ENCODE peak calls at places on chromosome 6, in five cellular contexts. B is heart right ventricle, S is ovary, W is BJ, H is fibroblast of pulmonary artery. X is an unnamed sample.

GRCh38 chr6:12851123-12851695 is 134.6 kb downstream of the PHACTR1 start:
- DNase-seq in S (no peak), H (peak; percentile 33), W (peak; percentile 13), B (no peak), X (no peak)

GRCh38 chr6:106856227-106856874 is 118.2 kb downstream of the CD24 start:
- DNase-seq in W (no peak), H (no peak), S (no peak), B (no peak), X (no peak)

GRCh38 chr6:148112851-148113319 is 229.8 kb upstream of the SASH1 start:
- DNase-seq in S (no peak), H (no peak), B (no peak), W (no peak), X (no peak)

GRCh38 chr6:30707281-30707850 is 9.7 kb downstream of the MDC1 start:
- DNase-seq in B (no peak), W (no peak), H (no peak), S (no peak), X (no peak)

GRCh38 chr6:12718025-12718424 is 1.5 kb downstream of the PHACTR1 start:
- DNase-seq in B (no peak), H (peak; percentile 55), W (peak; percentile 31), S (no peak), X (peak; percentile 15)

GRCh38 chr6:31945507-31946369 is at the start of gene CFB:
- DNase-seq in W (no peak), B (peak; percentile 54), S (peak; percentile 79), H (peak; percentile 90), X (peak; percentile 70)

GRCh38 chr6:35634316-35634715 is 54.4 kb downstream of the FKBP5 start:
- DNase-seq in S (no peak), W (no peak), B (peak; percentile 16), H (peak; percentile 34), X (no peak)

GRCh38 chr6:137700751-137701477 is 166.1 kb upstream of the TNFAIP3 start:
- DNase-seq in W (no peak), S (peak; percentile 58), B (no peak), H (peak; percentile 66), X (no peak)

GRCh38 chr6:87333591-87334181 is 4.6 kb upstream of the GJB7 start:
- DNase-seq in H (peak; percentile 57), B (peak; percentile 42), W (peak; percentile 4), S (no peak), X (no peak)

GRCh38 chr6:38509713-38510112 is 130.0 kb downstream of the BTBD9 start:
- DNase-seq in W (no peak), S (no peak), H (peak; percentile 49), B (no peak), X (peak; percentile 87)

GRCh38 chr6:137271245-137272183 is 52.3 kb upstream of the IFNGR1 start:
- DNase-seq in B (no peak), H (peak; percentile 81), W (no peak), S (no peak), X (peak; percentile 67)

GRCh38 chr6:137291441-137291840 is 72.3 kb upstream of the IFNGR1 start:
- DNase-seq in H (peak; percentile 78), W (no peak), S (no peak), B (peak; percentile 59), X (peak; percentile 47)

GRCh38 chr6:138509371-138509770 is 10.1 kb upstream of the NHSL1 start:
- DNase-seq in B (peak; percentile 53), H (peak; percentile 68), S (no peak), W (no peak), X (peak; percentile 45)

GRCh38 chr6:138485005-138485545 is 14.2 kb downstream of the NHSL1 start:
- DNase-seq in B (no peak), S (no peak), H (peak; percentile 25), W (no peak), X (peak; percentile 43)

GRCh38 chr6:25311251-25311910 is 32.2 kb downstream of the CARMIL1 start:
- DNase-seq in S (no peak), H (peak; percentile 42), B (no peak), W (peak; percentile 28), X (peak; percentile 40)

GRCh38 chr6:30810813-30811329 is 66.5 kb upstream of the IER3 start:
- DNase-seq in B (no peak), W (no peak), H (no peak), S (no peak), X (no peak)

GRCh38 chr6:150408842-150409241 is 40.0 kb downstream of the IYD start:
- DNase-seq in S (no peak), B (no peak), H (no peak), W (no peak), X (no peak)

GRCh38 chr6:157650261-157650640 is 172.8 kb upstream of the SNX9 start:
- DNase-seq in S (peak; percentile 53), H (no peak), W (no peak), B (peak; percentile 48), X (no peak)

GRCh38 chr6:146819596-146820320 is 221.0 kb downstream of the ADGB start:
- DNase-seq in H (peak; percentile 75), W (no peak), S (no peak), B (no peak), X (peak; percentile 9)

GRCh38 chr6:77467038-77467437 is 3.7 kb upstream of the HTR1B start:
- DNase-seq in W (no peak), B (no peak), H (no peak), S (no peak), X (peak; percentile 38)

GRCh38 chr6:36245572-36246031 is 24.3 kb upstream of the PNPLA1 start:
- DNase-seq in H (no peak), B (no peak), W (no peak), S (no peak), X (no peak)

GRCh38 chr6:142947702-142948480 is 2.9 kb upstream of the HIVEP2 start:
- DNase-seq in H (no peak), B (no peak), W (no peak), S (no peak), X (no peak)

GRCh38 chr6:23180504-23181293 is 611.3 kb downstream of the HDGFL1 start:
- DNase-seq in W (peak; percentile 36), H (peak; percentile 84), B (peak; percentile 82), S (peak; percentile 53), X (peak; percentile 86)

GRCh38 chr6:15793826-15794225 is 131.0 kb upstream of the DTNBP1 start:
- DNase-seq in H (no peak), S (no peak), W (no peak), B (no peak), X (no peak)

GRCh38 chr6:138454976-138455706 is 44.2 kb downstream of the NHSL1 start:
- DNase-seq in H (no peak), S (no peak), B (peak; percentile 24), W (no peak), X (no peak)

DNA sequence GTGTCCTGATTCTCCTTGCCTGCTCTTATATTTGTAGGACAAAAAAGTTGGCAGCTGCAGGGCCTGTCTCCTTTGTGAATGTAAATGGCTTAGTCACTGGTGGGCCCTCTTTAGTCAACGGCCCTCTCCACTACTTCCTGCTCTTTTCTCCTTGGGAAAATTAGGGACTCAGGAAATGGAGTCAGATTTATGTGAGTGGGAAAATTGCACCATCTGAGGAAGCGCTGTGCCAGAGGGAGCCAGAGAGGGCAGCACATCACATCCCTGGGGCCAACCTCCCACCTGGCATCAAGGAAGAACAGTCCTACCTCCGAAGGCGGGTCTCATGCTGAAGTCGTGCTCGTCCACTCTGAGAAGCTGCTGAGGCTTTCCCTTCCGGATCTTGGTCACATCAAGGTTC is 15.6 kb downstream of the GABRR2 start:
- DNase-seq in S (no peak), H (peak; percentile 25), B (no peak), W (no peak), X (no peak)
- TF ChIP-seq CTCF in S (no peak), H (peak; percentile 29), B (no peak), W (peak; percentile 21), X (peak; percentile 17)

GRCh38 chr6:327538-328183 is 35.4 kb downstream of the DUSP22 start:
- DNase-seq in H (peak; percentile 27), B (no peak), S (no peak), W (no peak), X (peak; percentile 65)
- H3K4me3 ChIP-seq in H (no peak overlapping the region), B (no peak overlapping the region), S (no peak overlapping the region), W (no peak overlapping the region), X (no peak overlapping the region)

DNA sequence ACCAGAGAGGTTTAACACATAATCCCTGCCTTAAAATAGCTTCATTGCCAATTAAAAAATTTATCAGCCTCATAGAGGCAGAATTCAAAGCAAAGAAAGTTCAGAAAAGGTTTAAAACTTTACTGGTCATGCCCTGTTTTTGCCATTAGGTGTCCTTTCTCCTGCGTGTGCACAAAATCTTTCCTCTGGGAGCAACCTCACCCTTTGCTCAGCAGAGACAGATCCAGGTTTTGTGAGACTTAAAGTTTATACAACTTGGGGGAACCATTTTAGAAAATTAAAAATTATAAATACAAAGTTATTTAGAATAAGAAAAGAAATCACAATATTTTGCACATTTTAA is 41.8 kb upstream of the SLC22A16 start:
- DNase-seq in W (no peak), S (no peak), H (peak; percentile 59), B (no peak), X (no peak)
- TF ChIP-seq CTCF in W (peak; percentile 65), S (no peak), H (peak; percentile 63), B (peak; percentile 24), X (peak; percentile 63)

DNA sequence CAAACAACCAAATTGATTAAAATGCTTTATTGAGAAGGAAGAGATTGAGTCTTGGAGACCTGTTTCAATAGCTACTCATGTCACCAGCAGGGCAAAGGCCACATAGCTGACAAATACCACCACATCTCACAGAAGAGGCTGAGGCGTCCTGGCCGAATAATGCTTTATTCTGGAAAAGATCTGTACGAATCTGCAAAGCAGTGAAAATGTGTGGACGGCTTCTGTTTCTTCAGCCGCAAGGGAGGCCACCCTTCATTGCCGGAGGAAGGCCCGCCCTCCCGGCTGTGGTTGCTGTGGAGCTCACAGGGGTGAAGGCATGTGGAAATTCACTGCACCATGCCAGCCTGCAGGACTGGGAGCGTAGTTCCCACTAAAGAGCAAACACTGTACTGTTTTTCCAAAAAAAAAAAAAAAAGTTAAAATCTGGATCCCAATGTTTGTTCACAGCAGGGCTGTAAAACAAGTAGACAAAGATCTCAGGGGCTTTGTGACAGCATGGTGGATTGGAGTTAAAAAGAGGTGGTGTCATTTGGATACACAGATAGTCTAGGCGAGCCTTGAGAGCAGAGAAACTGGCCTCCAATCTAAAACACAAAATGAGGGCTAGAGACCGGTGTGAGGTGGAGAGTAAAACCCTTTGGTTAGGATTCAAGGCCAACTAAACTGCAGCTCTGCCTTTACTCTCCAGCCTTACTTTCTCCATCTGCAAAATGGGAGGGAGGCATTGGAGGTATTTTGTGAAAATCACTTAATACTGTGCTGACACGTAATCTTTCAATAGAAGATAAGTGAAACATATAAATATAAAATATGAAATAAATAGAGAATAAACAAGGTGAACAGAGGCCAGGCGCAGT is 89.4 kb upstream of the QKI start:
- DNase-seq in S (no peak), B (no peak), H (peak; percentile 26), W (no peak), X (peak; percentile 68)
- H3K4me3 ChIP-seq in S (no peak overlapping the region), B (no peak overlapping the region), H (no peak overlapping the region), W (no peak overlapping the region), X (no peak overlapping the region)

GRCh38 chr6:73942581-73942980 is 246.6 kb downstream of the CD109 start:
- DNase-seq in W (peak; percentile 9), B (no peak), H (no peak), S (no peak), X (no peak)
- TF ChIP-seq CTCF in W (no peak), B (no peak), H (no peak), S (no peak), X (no peak)

GRCh38 chr6:42960243-42961019 is at the start of gene GNMT:
- DNase-seq in S (peak; percentile 55), B (peak; percentile 26), W (no peak), H (no peak), X (no peak)
- H3K4me3 ChIP-seq in S (peak within 1 kb of the TSS; percentile 43), B (peak within 1 kb of the TSS; percentile 62), W (peak within 1 kb of the TSS; percentile 47), H (peak within 1 kb of the TSS; percentile 44), X (peak within 1 kb of the TSS; percentile 42)

X was measured in astrocyte of the spinal cord.